ENCODE peak calls at places on chromosomes 13 and 19, in nine cellular contexts. One of them, this sample, is unnamed.

GRCh38 chr13:28654276-28654675 is 4.7 kb upstream of the POMP start:
- DNase-seq in heart right ventricle: no peak
- DNase-seq in fibroblast of pulmonary artery: no peak
- DNase-seq in WTC11: no peak
- DNase-seq in nephron progenitor cell: no peak
- DNase-seq in PC-9: no peak
- DNase-seq in psoas muscle: no peak
- DNase-seq in thoracic aorta: no peak
- DNase-seq in A673: no peak
- DNase-seq in this sample: no peak

GRCh38 chr13:110037925-110038573 is 251.7 kb upstream of the IRS2 start:
- DNase-seq in psoas muscle: no peak
- DNase-seq in A673: no peak
- DNase-seq in nephron progenitor cell: no peak
- DNase-seq in fibroblast of pulmonary artery: no peak
- DNase-seq in WTC11: no peak
- DNase-seq in PC-9: no peak
- DNase-seq in heart right ventricle: no peak
- DNase-seq in thoracic aorta: no peak
- DNase-seq in this sample: no peak

GRCh38 chr19:5054551-5055456 is 85.9 kb downstream of the KDM4B start:
- DNase-seq in PC-9: no peak
- DNase-seq in thoracic aorta: no peak
- DNase-seq in nephron progenitor cell: no peak
- DNase-seq in psoas muscle: peak
- DNase-seq in A673: no peak
- DNase-seq in heart right ventricle: peak
- DNase-seq in WTC11: no peak
- DNase-seq in fibroblast of pulmonary artery: no peak
- DNase-seq in this sample: no peak

GRCh38 chr19:2015611-2015950 is at the start of gene BTBD2:
- DNase-seq in WTC11: no peak
- DNase-seq in heart right ventricle: peak
- DNase-seq in psoas muscle: peak
- DNase-seq in nephron progenitor cell: no peak
- DNase-seq in A673: peak
- DNase-seq in fibroblast of pulmonary artery: peak
- DNase-seq in PC-9: no peak
- DNase-seq in thoracic aorta: no peak
- DNase-seq in this sample: peak

GRCh38 chr13:50386527-50387123 is 371.4 kb downstream of the KCNRG start:
- DNase-seq in PC-9: no peak
- DNase-seq in heart right ventricle: no peak
- DNase-seq in WTC11: peak
- DNase-seq in psoas muscle: peak
- DNase-seq in nephron progenitor cell: peak
- DNase-seq in fibroblast of pulmonary artery: peak
- DNase-seq in A673: peak
- DNase-seq in thoracic aorta: no peak
- DNase-seq in this sample: no peak

GRCh38 chr13:113468461-113469147 is 15.3 kb upstream of the ADPRHL1 start:
- DNase-seq in WTC11: peak
- DNase-seq in fibroblast of pulmonary artery: no peak
- DNase-seq in psoas muscle: no peak
- DNase-seq in thoracic aorta: no peak
- DNase-seq in PC-9: no peak
- DNase-seq in heart right ventricle: no peak
- DNase-seq in A673: no peak
- DNase-seq in nephron progenitor cell: peak
- DNase-seq in this sample: no peak

GRCh38 chr19:1725100-1726064 is 27.9 kb upstream of the ONECUT3 start:
- DNase-seq in WTC11: peak
- DNase-seq in heart right ventricle: no peak
- DNase-seq in A673: peak
- DNase-seq in thoracic aorta: no peak
- DNase-seq in nephron progenitor cell: peak
- DNase-seq in PC-9: no peak
- DNase-seq in fibroblast of pulmonary artery: peak
- DNase-seq in psoas muscle: no peak
- DNase-seq in this sample: peak

GRCh38 chr13:43113603-43114002 is 90.2 kb downstream of the DNAJC15 start:
- DNase-seq in nephron progenitor cell: no peak
- DNase-seq in thoracic aorta: no peak
- DNase-seq in psoas muscle: no peak
- DNase-seq in A673: no peak
- DNase-seq in PC-9: no peak
- DNase-seq in heart right ventricle: no peak
- DNase-seq in fibroblast of pulmonary artery: no peak
- DNase-seq in WTC11: no peak
- DNase-seq in this sample: no peak

GRCh38 chr19:39032164-39032918 is at the start of gene FBXO27:
- DNase-seq in PC-9: peak
- DNase-seq in heart right ventricle: peak
- DNase-seq in thoracic aorta: no peak
- DNase-seq in psoas muscle: no peak
- DNase-seq in WTC11: peak
- DNase-seq in A673: no peak
- DNase-seq in nephron progenitor cell: peak
- DNase-seq in fibroblast of pulmonary artery: no peak
- DNase-seq in this sample: peak

GRCh38 chr19:38434549-38435051 is 1.1 kb downstream of the RYR1 start:
- DNase-seq in heart right ventricle: no peak
- DNase-seq in nephron progenitor cell: peak
- DNase-seq in fibroblast of pulmonary artery: no peak
- DNase-seq in WTC11: peak
- DNase-seq in psoas muscle: peak
- DNase-seq in A673: no peak
- DNase-seq in PC-9: no peak
- DNase-seq in thoracic aorta: no peak
- DNase-seq in this sample: no peak

GRCh38 chr19:35539850-35540249 is 5.6 kb upstream of the TMEM147 start:
- DNase-seq in WTC11: no peak
- DNase-seq in A673: no peak
- DNase-seq in fibroblast of pulmonary artery: no peak
- DNase-seq in nephron progenitor cell: no peak
- DNase-seq in PC-9: no peak
- DNase-seq in psoas muscle: no peak
- DNase-seq in heart right ventricle: no peak
- DNase-seq in thoracic aorta: no peak
- DNase-seq in this sample: no peak

GRCh38 chr19:8305798-8306197 is 2.4 kb downstream of the CD320 start:
- DNase-seq in nephron progenitor cell: no peak
- DNase-seq in fibroblast of pulmonary artery: no peak
- DNase-seq in PC-9: no peak
- DNase-seq in psoas muscle: peak
- DNase-seq in A673: no peak
- DNase-seq in WTC11: peak
- DNase-seq in heart right ventricle: peak
- DNase-seq in thoracic aorta: no peak
- DNase-seq in this sample: no peak

DNA sequence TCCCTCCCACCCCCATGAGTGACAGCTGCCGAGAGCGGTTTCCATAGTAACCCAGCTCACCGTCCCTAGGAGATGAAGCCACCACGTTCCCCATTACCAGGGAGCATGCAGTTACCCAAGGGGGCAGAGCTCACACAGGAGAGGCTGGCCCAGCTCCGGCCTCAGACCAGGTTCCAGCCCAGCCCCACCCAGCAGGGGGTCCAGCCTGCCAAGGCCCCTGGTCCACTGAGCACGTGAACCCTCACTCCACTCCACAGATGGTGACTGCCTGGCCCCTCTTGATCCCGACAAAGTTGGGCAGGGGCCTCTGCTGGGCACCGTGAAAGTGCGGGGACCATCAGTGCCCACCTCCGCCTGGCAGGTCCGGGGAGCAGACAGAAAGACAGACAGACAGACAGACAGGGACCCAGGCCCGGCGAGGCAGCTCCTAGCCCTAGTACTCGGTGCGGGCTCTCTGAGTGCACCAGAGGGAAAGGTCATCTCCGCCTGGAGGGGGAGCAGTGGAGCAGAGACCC is 50.7 kb downstream of the CELF5 start:
- DNase-seq in thoracic aorta: no peak
- DNase-seq in WTC11: peak
- DNase-seq in PC-9: no peak
- DNase-seq in heart right ventricle: no peak
- DNase-seq in fibroblast of pulmonary artery: no peak
- DNase-seq in nephron progenitor cell: peak
- DNase-seq in A673: peak
- DNase-seq in psoas muscle: no peak
- DNase-seq in this sample: peak
- TF ChIP-seq CTCF in thoracic aorta: no peak
- TF ChIP-seq CTCF in WTC11: no peak
- TF ChIP-seq CTCF in PC-9: no peak
- TF ChIP-seq CTCF in heart right ventricle: no peak
- TF ChIP-seq CTCF in fibroblast of pulmonary artery: peak
- TF ChIP-seq CTCF in nephron progenitor cell: peak
- TF ChIP-seq CTCF in A673: peak
- TF ChIP-seq CTCF in psoas muscle: no peak
- TF ChIP-seq CTCF in this sample: no peak

DNA sequence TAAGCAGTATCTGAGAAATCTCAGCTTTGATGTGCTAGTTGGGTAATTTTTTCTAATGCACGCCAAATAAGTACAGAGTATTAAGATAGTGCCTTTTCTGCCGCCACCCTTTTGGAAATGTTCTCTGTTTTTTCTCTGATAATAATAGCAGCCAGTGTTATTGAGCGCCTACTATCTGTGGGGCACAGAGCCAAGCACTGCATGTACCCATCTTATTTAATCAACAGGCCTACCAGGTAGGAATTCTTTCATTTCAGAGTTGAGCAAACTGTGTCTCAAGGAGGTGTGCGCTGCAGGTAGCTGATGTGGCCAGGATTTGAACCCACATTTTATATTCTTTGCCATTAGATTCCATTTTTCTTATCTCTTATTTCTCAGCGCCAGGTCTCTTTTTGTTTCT is 1.4 kb downstream of the EPN1 start:
- DNase-seq in WTC11: no peak
- DNase-seq in fibroblast of pulmonary artery: peak
- DNase-seq in PC-9: no peak
- DNase-seq in nephron progenitor cell: no peak
- DNase-seq in thoracic aorta: no peak
- DNase-seq in heart right ventricle: no peak
- DNase-seq in psoas muscle: peak
- DNase-seq in A673: no peak
- DNase-seq in this sample: no peak
- TF ChIP-seq CTCF in WTC11: no peak
- TF ChIP-seq CTCF in fibroblast of pulmonary artery: peak
- TF ChIP-seq CTCF in PC-9: no peak
- TF ChIP-seq CTCF in nephron progenitor cell: no peak
- TF ChIP-seq CTCF in thoracic aorta: no peak
- TF ChIP-seq CTCF in heart right ventricle: no peak
- TF ChIP-seq CTCF in psoas muscle: no peak
- TF ChIP-seq CTCF in A673: no peak
- TF ChIP-seq CTCF in this sample: no peak

DNA sequence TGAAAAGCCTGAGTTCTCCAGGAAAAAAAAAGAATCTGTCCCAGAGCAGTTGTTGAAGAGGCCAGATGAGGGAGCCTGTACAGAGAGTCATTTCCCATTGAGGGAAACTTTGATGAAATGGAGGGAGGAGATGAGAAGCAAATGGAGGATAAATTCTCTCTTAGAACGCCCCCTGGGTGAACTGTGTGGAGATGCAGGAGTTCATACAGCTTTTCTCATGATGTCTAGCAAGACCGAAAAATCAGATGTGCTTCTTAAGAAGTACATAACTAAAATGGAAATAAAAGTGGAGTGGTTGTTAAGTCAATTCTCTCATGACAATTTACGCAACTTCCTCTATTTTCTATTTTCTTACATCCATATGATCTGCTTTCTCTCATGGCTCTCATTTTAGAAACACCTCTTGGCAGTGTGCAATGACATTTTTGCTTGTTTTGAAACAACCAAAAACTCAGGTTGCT is 1263.1 kb downstream of the PCDH9 start:
- DNase-seq in thoracic aorta: no peak
- DNase-seq in PC-9: peak
- DNase-seq in psoas muscle: no peak
- DNase-seq in heart right ventricle: no peak
- DNase-seq in A673: peak
- DNase-seq in fibroblast of pulmonary artery: peak
- DNase-seq in nephron progenitor cell: no peak
- DNase-seq in WTC11: no peak
- DNase-seq in this sample: no peak
- TF ChIP-seq CTCF in thoracic aorta: no peak
- TF ChIP-seq CTCF in PC-9: peak
- TF ChIP-seq CTCF in psoas muscle: no peak
- TF ChIP-seq CTCF in heart right ventricle: no peak
- TF ChIP-seq CTCF in A673: peak
- TF ChIP-seq CTCF in fibroblast of pulmonary artery: peak
- TF ChIP-seq CTCF in nephron progenitor cell: peak
- TF ChIP-seq CTCF in WTC11: peak
- TF ChIP-seq CTCF in this sample: no peak

GRCh38 chr19:3573858-3574637 is 1.3 kb downstream of the HMG20B start:
- DNase-seq in WTC11: peak
- DNase-seq in thoracic aorta: peak
- DNase-seq in fibroblast of pulmonary artery: peak
- DNase-seq in nephron progenitor cell: peak
- DNase-seq in psoas muscle: peak
- DNase-seq in A673: peak
- DNase-seq in heart right ventricle: peak
- DNase-seq in PC-9: peak
- DNase-seq in this sample: peak

GRCh38 chr19:3573162-3573857 is 566 bp downstream of the HMG20B start:
- DNase-seq in psoas muscle: no peak
- DNase-seq in nephron progenitor cell: peak
- DNase-seq in thoracic aorta: no peak
- DNase-seq in PC-9: no peak
- DNase-seq in A673: no peak
- DNase-seq in heart right ventricle: no peak
- DNase-seq in WTC11: peak
- DNase-seq in fibroblast of pulmonary artery: no peak
- DNase-seq in this sample: peak

GRCh38 chr19:3575949-3576673 is 3.4 kb downstream of the HMG20B start:
- DNase-seq in psoas muscle: no peak
- DNase-seq in WTC11: no peak
- DNase-seq in thoracic aorta: no peak
- DNase-seq in heart right ventricle: no peak
- DNase-seq in fibroblast of pulmonary artery: no peak
- DNase-seq in A673: no peak
- DNase-seq in nephron progenitor cell: no peak
- DNase-seq in PC-9: no peak
- DNase-seq in this sample: no peak

GRCh38 chr19:3576696-3577443 is 4.1 kb downstream of the HMG20B start:
- DNase-seq in psoas muscle: peak
- DNase-seq in A673: peak
- DNase-seq in heart right ventricle: peak
- DNase-seq in WTC11: peak
- DNase-seq in thoracic aorta: no peak
- DNase-seq in PC-9: no peak
- DNase-seq in fibroblast of pulmonary artery: peak
- DNase-seq in nephron progenitor cell: peak
- DNase-seq in this sample: no peak

DNA sequence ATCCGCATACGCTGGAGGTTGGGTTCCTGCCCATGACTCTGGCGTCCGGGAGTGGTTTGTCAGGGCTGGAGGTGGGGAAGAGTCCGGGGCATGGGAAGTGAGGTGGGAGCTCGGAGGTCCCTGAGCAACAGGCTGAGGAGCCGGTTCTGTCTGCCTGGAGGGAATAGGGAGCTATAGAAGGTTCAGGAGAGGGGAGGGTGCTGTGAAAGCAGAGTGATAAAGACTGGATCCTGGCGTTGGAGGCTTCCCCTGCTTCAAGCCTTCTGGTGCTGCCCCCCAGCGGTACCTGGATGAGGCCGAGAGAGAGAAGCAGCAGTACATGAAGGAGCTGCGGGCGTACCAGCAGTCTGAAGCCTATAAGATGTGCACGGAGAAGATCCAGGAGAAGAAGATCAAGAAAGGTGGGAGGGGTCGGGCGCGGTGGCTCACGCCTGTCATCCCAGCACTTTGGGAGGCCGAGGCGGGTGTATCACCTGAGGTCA is 2.6 kb downstream of the HMG20B start:
- DNase-seq in nephron progenitor cell: peak
- DNase-seq in WTC11: peak
- DNase-seq in thoracic aorta: no peak
- DNase-seq in heart right ventricle: no peak
- DNase-seq in PC-9: no peak
- DNase-seq in fibroblast of pulmonary artery: peak
- DNase-seq in A673: no peak
- DNase-seq in psoas muscle: no peak
- DNase-seq in this sample: peak
- TF ChIP-seq CTCF in nephron progenitor cell: no peak
- TF ChIP-seq CTCF in WTC11: peak
- TF ChIP-seq CTCF in thoracic aorta: no peak
- TF ChIP-seq CTCF in heart right ventricle: no peak
- TF ChIP-seq CTCF in PC-9: peak
- TF ChIP-seq CTCF in fibroblast of pulmonary artery: peak
- TF ChIP-seq CTCF in A673: no peak
- TF ChIP-seq CTCF in psoas muscle: no peak
- TF ChIP-seq CTCF in this sample: no peak